ENCODE peak calls at places on chromosomes 12 and 14, in six cellular contexts. One of them, this sample, is unnamed.

GRCh38 chr12:116236148-116236731 is 41.3 kb downstream of the MED13L start:
- DNase-seq in COR-L47: peak; percentile 41
- DNase-seq in NCI-H2081 treated with DMSO at 0.1 percent for 48 hours: peak; percentile 26
- DNase-seq in activated T-cell treated with anti-CD3 and anti-CD28 coated beads, Interleukin-2, amount 50 U/mL, for 1 hour: peak; percentile 34
- DNase-seq in ovary: peak; percentile 51
- DNase-seq in body of pancreas: peak; percentile 61
- DNase-seq in this sample: peak; percentile 42

GRCh38 chr14:79598339-79598738 is 613.0 kb downstream of the DIO2 start:
- DNase-seq in ovary: no peak
- DNase-seq in activated T-cell treated with anti-CD3 and anti-CD28 coated beads, Interleukin-2, amount 50 U/mL, for 1 hour: no peak
- DNase-seq in body of pancreas: no peak
- DNase-seq in COR-L47: no peak
- DNase-seq in NCI-H2081 treated with DMSO at 0.1 percent for 48 hours: no peak
- DNase-seq in this sample: no peak

GRCh38 chr12:66623455-66623854 is 55.4 kb downstream of the GRIP1 start:
- DNase-seq in ovary: no peak
- DNase-seq in activated T-cell treated with anti-CD3 and anti-CD28 coated beads, Interleukin-2, amount 50 U/mL, for 1 hour: no peak
- DNase-seq in body of pancreas: no peak
- DNase-seq in COR-L47: no peak
- DNase-seq in NCI-H2081 treated with DMSO at 0.1 percent for 48 hours: no peak
- DNase-seq in this sample: no peak

GRCh38 chr12:7161327-7161726 is 28.2 kb upstream of the PEX5 start:
- DNase-seq in NCI-H2081 treated with DMSO at 0.1 percent for 48 hours: no peak
- DNase-seq in ovary: no peak
- DNase-seq in COR-L47: no peak
- DNase-seq in body of pancreas: no peak
- DNase-seq in activated T-cell treated with anti-CD3 and anti-CD28 coated beads, Interleukin-2, amount 50 U/mL, for 1 hour: no peak
- DNase-seq in this sample: no peak

GRCh38 chr14:67622675-67623074 is 3.0 kb downstream of the ARG2 start:
- DNase-seq in ovary: no peak
- DNase-seq in activated T-cell treated with anti-CD3 and anti-CD28 coated beads, Interleukin-2, amount 50 U/mL, for 1 hour: no peak
- DNase-seq in COR-L47: no peak
- DNase-seq in body of pancreas: peak; percentile 48
- DNase-seq in NCI-H2081 treated with DMSO at 0.1 percent for 48 hours: no peak
- DNase-seq in this sample: no peak

GRCh38 chr12:95836185-95836609 is 22.6 kb upstream of the SNRPF start:
- DNase-seq in activated T-cell treated with anti-CD3 and anti-CD28 coated beads, Interleukin-2, amount 50 U/mL, for 1 hour: no peak
- DNase-seq in ovary: no peak
- DNase-seq in body of pancreas: no peak
- DNase-seq in NCI-H2081 treated with DMSO at 0.1 percent for 48 hours: no peak
- DNase-seq in COR-L47: peak; percentile 27
- DNase-seq in this sample: no peak

GRCh38 chr12:132478845-132479244 is 11.1 kb upstream of the FBRSL1 start:
- DNase-seq in ovary: no peak
- DNase-seq in NCI-H2081 treated with DMSO at 0.1 percent for 48 hours: no peak
- DNase-seq in body of pancreas: no peak
- DNase-seq in activated T-cell treated with anti-CD3 and anti-CD28 coated beads, Interleukin-2, amount 50 U/mL, for 1 hour: no peak
- DNase-seq in COR-L47: no peak
- DNase-seq in this sample: no peak

GRCh38 chr12:46771268-46771837 is 54.4 kb downstream of the SLC38A4 start:
- DNase-seq in activated T-cell treated with anti-CD3 and anti-CD28 coated beads, Interleukin-2, amount 50 U/mL, for 1 hour: no peak
- DNase-seq in body of pancreas: no peak
- DNase-seq in COR-L47: no peak
- DNase-seq in NCI-H2081 treated with DMSO at 0.1 percent for 48 hours: no peak
- DNase-seq in ovary: no peak
- DNase-seq in this sample: no peak

GRCh38 chr14:77099425-77100167 is 1.5 kb downstream of the CIPC start:
- DNase-seq in activated T-cell treated with anti-CD3 and anti-CD28 coated beads, Interleukin-2, amount 50 U/mL, for 1 hour: no peak
- DNase-seq in ovary: no peak
- DNase-seq in body of pancreas: peak; percentile 70
- DNase-seq in NCI-H2081 treated with DMSO at 0.1 percent for 48 hours: no peak
- DNase-seq in COR-L47: peak; percentile 12
- DNase-seq in this sample: no peak

GRCh38 chr12:78210894-78211302 is 380.2 kb downstream of the NAV3 start:
- DNase-seq in ovary: no peak
- DNase-seq in body of pancreas: no peak
- DNase-seq in COR-L47: no peak
- DNase-seq in activated T-cell treated with anti-CD3 and anti-CD28 coated beads, Interleukin-2, amount 50 U/mL, for 1 hour: no peak
- DNase-seq in NCI-H2081 treated with DMSO at 0.1 percent for 48 hours: no peak
- DNase-seq in this sample: no peak

GRCh38 chr12:118035194-118036041 is 18.9 kb downstream of the RFC5 start:
- DNase-seq in COR-L47: no peak
- DNase-seq in body of pancreas: no peak
- DNase-seq in ovary: no peak
- DNase-seq in NCI-H2081 treated with DMSO at 0.1 percent for 48 hours: no peak
- DNase-seq in activated T-cell treated with anti-CD3 and anti-CD28 coated beads, Interleukin-2, amount 50 U/mL, for 1 hour: no peak
- DNase-seq in this sample: peak; percentile 39

GRCh38 chr12:18158774-18159557 is 69.0 kb upstream of the RERGL start:
- DNase-seq in NCI-H2081 treated with DMSO at 0.1 percent for 48 hours: no peak
- DNase-seq in body of pancreas: peak; percentile 24
- DNase-seq in ovary: no peak
- DNase-seq in COR-L47: peak; percentile 4
- DNase-seq in activated T-cell treated with anti-CD3 and anti-CD28 coated beads, Interleukin-2, amount 50 U/mL, for 1 hour: no peak
- DNase-seq in this sample: no peak

GRCh38 chr12:52969828-52970569 is 21.1 kb downstream of the KRT18 start:
- DNase-seq in COR-L47: no peak
- DNase-seq in ovary: no peak
- DNase-seq in activated T-cell treated with anti-CD3 and anti-CD28 coated beads, Interleukin-2, amount 50 U/mL, for 1 hour: no peak
- DNase-seq in body of pancreas: peak; percentile 94
- DNase-seq in NCI-H2081 treated with DMSO at 0.1 percent for 48 hours: no peak
- DNase-seq in this sample: peak; percentile 51

GRCh38 chr12:91890742-91891141 is 254.9 kb downstream of the BTG1 start:
- DNase-seq in COR-L47: peak; percentile 12
- DNase-seq in activated T-cell treated with anti-CD3 and anti-CD28 coated beads, Interleukin-2, amount 50 U/mL, for 1 hour: no peak
- DNase-seq in ovary: no peak
- DNase-seq in body of pancreas: no peak
- DNase-seq in NCI-H2081 treated with DMSO at 0.1 percent for 48 hours: no peak
- DNase-seq in this sample: no peak

GRCh38 chr12:95385246-95385645 is 88.7 kb upstream of the METAP2 start:
- DNase-seq in body of pancreas: peak; percentile 16
- DNase-seq in NCI-H2081 treated with DMSO at 0.1 percent for 48 hours: no peak
- DNase-seq in COR-L47: no peak
- DNase-seq in ovary: peak; percentile 17
- DNase-seq in activated T-cell treated with anti-CD3 and anti-CD28 coated beads, Interleukin-2, amount 50 U/mL, for 1 hour: no peak
- DNase-seq in this sample: no peak

GRCh38 chr14:95045255-95045701 is 112.1 kb downstream of the DICER1 start:
- DNase-seq in body of pancreas: no peak
- DNase-seq in NCI-H2081 treated with DMSO at 0.1 percent for 48 hours: no peak
- DNase-seq in ovary: no peak
- DNase-seq in activated T-cell treated with anti-CD3 and anti-CD28 coated beads, Interleukin-2, amount 50 U/mL, for 1 hour: no peak
- DNase-seq in COR-L47: no peak
- DNase-seq in this sample: no peak

GRCh38 chr12:6062427-6063378 is 61.8 kb downstream of the VWF start:
- DNase-seq in COR-L47: no peak
- DNase-seq in ovary: peak; percentile 35
- DNase-seq in body of pancreas: peak; percentile 33
- DNase-seq in NCI-H2081 treated with DMSO at 0.1 percent for 48 hours: no peak
- DNase-seq in activated T-cell treated with anti-CD3 and anti-CD28 coated beads, Interleukin-2, amount 50 U/mL, for 1 hour: peak; percentile 71
- DNase-seq in this sample: peak; percentile 76

GRCh38 chr14:20723458-20723857 is 22.2 kb upstream of the EDDM3A start:
- DNase-seq in COR-L47: no peak
- DNase-seq in activated T-cell treated with anti-CD3 and anti-CD28 coated beads, Interleukin-2, amount 50 U/mL, for 1 hour: no peak
- DNase-seq in body of pancreas: no peak
- DNase-seq in NCI-H2081 treated with DMSO at 0.1 percent for 48 hours: no peak
- DNase-seq in ovary: no peak
- DNase-seq in this sample: no peak

This sample was measured in Calu3.